ENCODE peak calls at places on chromosome 17, in ten cellular contexts. L, R, S, N, I, T, V, P, H and B are unnamed samples.

GRCh38 chr17:78001182-78001581 is 42.7 kb downstream of the TNRC6C start:
- DNase-seq in H (no peak), R (no peak), V (no peak), T (no peak), L (no peak), N (no peak), P (no peak), I (no peak), S (peak; percentile 9), B (no peak)

GRCh38 chr17:48915459-48916282 is 7.5 kb downstream of the UBE2Z start:
- DNase-seq in L (no peak), I (no peak), H (no peak), V (no peak), T (no peak), N (peak; percentile 62), P (peak; percentile 31), S (peak; percentile 84), R (peak; percentile 28), B (peak; percentile 86)

GRCh38 chr17:44914148-44914547 is 1.2 kb downstream of the GFAP start:
- DNase-seq in I (peak; percentile 62), T (no peak), P (no peak), L (no peak), S (no peak), R (no peak), H (no peak), N (no peak), V (peak; percentile 50), B (no peak)

GRCh38 chr17:9936075-9936474 is 31.0 kb upstream of the RCVRN start:
- DNase-seq in P (no peak), S (no peak), N (no peak), T (no peak), I (no peak), V (no peak), L (no peak), H (no peak), R (no peak), B (no peak)

GRCh38 chr17:77914440-77915254 is 43.9 kb upstream of the TNRC6C start:
- DNase-seq in I (peak; percentile 29), P (no peak), H (no peak), T (peak; percentile 7), V (peak; percentile 19), S (peak; percentile 8), R (no peak), L (no peak), N (peak; percentile 40), B (no peak)

GRCh38 chr17:63984651-63985386 is 12.1 kb upstream of the SCN4A start:
- DNase-seq in L (no peak), N (no peak), R (peak; percentile 55), I (no peak), V (no peak), P (peak; percentile 30), S (peak; percentile 91), T (peak; percentile 64), H (peak; percentile 29), B (no peak)

GRCh38 chr17:42670199-42670924 is 6.4 kb downstream of the PLEKHH3 start:
- DNase-seq in I (no peak), S (no peak), R (no peak), L (no peak), V (no peak), N (no peak), P (no peak), H (no peak), T (no peak), B (no peak)

GRCh38 chr17:43860077-43860725 is 13.2 kb downstream of the CD300LG start:
- DNase-seq in P (no peak), I (no peak), T (no peak), V (peak; percentile 52), S (no peak), R (no peak), H (no peak), L (no peak), N (no peak), B (no peak)

DNA sequence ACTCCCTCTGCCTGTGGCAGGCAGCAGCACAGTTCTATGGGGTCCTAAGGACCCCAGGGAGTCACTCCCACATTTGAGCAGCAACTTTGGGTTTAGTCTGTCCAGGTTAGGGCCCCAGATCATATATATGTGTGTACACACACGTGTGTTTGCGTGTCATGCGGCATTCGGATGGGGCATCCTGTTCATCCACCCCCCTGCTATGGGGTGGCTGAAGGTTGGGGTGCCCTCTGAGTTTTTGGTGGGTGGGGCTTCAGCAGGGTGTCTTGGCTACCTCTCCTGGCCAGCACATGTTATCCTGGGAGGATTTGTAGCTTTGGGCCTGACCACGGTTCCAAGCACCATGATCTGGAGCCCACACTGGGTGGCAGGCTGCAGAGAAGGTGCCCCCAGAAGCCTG is 100.7 kb downstream of the RAB11FIP4 start:
- DNase-seq in T (no peak), V (no peak), S (no peak), L (no peak), H (no peak), N (no peak), P (no peak), R (no peak), I (no peak), B (no peak)
- H3K4me1 ChIP-seq in T (peaks cover 52% of the 10 kb centered on the region), V (peaks cover 16% of the 10 kb centered on the region), S (peaks cover 4% of the 10 kb centered on the region), L (peaks cover 84% of the 10 kb centered on the region), H (peaks cover 86% of the 10 kb centered on the region), N (peaks cover 8% of the 10 kb centered on the region), P (peaks cover 97% of the 10 kb centered on the region), R (peaks cover 68% of the 10 kb centered on the region), I (peaks cover 79% of the 10 kb centered on the region), B (peaks cover 25% of the 10 kb centered on the region)

GRCh38 chr17:46108120-46108519 is 85.1 kb downstream of the KANSL1 start:
- DNase-seq in V (no peak), H (no peak), L (no peak), I (no peak), T (no peak), S (no peak), N (no peak), R (no peak), P (no peak), B (no peak)
- H3K4me1 ChIP-seq in V (peaks cover 63% of the 10 kb centered on the region), H (peaks cover 49% of the 10 kb centered on the region), L (peaks cover 50% of the 10 kb centered on the region), I (no peaks in the 10 kb centered on the region), T (no peaks in the 10 kb centered on the region), S (no peaks in the 10 kb centered on the region), N (peaks cover 49% of the 10 kb centered on the region), R (peaks cover 1% of the 10 kb centered on the region), P (peaks cover 75% of the 10 kb centered on the region), B (peaks cover 20% of the 10 kb centered on the region)

DNA sequence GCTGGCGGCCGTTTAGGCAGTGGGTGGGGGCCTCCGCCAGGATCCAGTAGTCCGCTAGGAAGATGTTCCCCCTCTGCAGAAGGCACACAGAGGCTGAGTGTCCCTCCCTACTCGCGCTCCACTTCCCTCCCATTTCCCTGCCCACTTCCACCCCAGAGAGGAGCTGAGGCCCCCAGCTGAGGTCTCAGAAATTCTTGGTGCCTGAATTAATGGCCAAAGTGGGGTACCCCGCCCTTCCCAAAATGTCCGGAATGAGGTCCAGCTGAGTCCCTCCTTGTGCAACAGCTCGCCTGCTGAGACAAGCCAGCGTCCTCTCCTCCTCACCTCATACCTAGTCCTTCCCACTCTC is 7.9 kb downstream of the ALOXE3 start:
- DNase-seq in N (no peak), P (no peak), S (no peak), H (no peak), T (no peak), V (no peak), L (no peak), I (no peak), R (no peak), B (no peak)
- H3K4me1 ChIP-seq in N (peaks cover 15% of the 10 kb centered on the region), P (peaks cover 12% of the 10 kb centered on the region), S (no peaks in the 10 kb centered on the region), H (peaks cover 9% of the 10 kb centered on the region), T (peaks cover 9% of the 10 kb centered on the region), V (peaks cover 7% of the 10 kb centered on the region), L (peaks cover 10% of the 10 kb centered on the region), I (peaks cover 12% of the 10 kb centered on the region), R (no peaks in the 10 kb centered on the region), B (peaks cover 11% of the 10 kb centered on the region)

DNA sequence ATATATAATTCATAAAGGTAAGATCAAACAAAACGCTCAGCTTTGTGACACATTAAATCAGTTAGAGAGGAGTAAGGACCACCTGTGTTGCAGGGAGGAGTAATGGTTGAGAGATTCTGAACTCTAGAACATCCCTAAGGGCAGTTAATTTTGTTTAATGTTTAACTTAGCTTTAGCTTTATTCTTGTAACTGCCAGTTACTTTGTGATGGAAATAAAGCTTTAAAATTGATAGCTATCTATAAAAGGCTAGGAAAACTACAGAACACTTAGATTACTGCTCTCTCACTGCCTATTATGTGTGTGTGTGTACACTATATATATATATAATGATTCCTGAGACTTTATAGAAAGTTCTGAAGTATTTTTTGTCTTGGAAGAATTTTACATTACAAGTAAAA is 37.8 kb downstream of the PTRH2 start:
- DNase-seq in S (no peak), T (no peak), L (no peak), R (no peak), N (no peak), P (no peak), I (no peak), V (no peak), H (no peak), B (no peak)
- H3K4me1 ChIP-seq in S (peaks cover 32% of the 10 kb centered on the region), T (peaks cover 25% of the 10 kb centered on the region), L (peaks cover 29% of the 10 kb centered on the region), R (no peaks in the 10 kb centered on the region), N (peaks cover 54% of the 10 kb centered on the region), P (peaks cover 43% of the 10 kb centered on the region), I (no peaks in the 10 kb centered on the region), V (no peaks in the 10 kb centered on the region), H (no peaks in the 10 kb centered on the region), B (peaks cover 54% of the 10 kb centered on the region)

GRCh38 chr17:925846-926245 is 53.7 kb downstream of the NXN start:
- DNase-seq in S (no peak), T (no peak), N (no peak), H (no peak), R (no peak), L (no peak), V (no peak), I (no peak), P (no peak), B (no peak)
- H3K4me1 ChIP-seq in S (peaks cover 24% of the 10 kb centered on the region), T (peaks cover 80% of the 10 kb centered on the region), N (peaks cover 50% of the 10 kb centered on the region), H (no peaks in the 10 kb centered on the region), R (peaks cover 52% of the 10 kb centered on the region), L (peaks cover 17% of the 10 kb centered on the region), V (peaks cover 41% of the 10 kb centered on the region), I (no peaks in the 10 kb centered on the region), P (peaks cover 63% of the 10 kb centered on the region), B (peaks cover 57% of the 10 kb centered on the region)

GRCh38 chr17:50946223-50946890 is 80.2 kb upstream of the TOB1 start:
- DNase-seq in S (no peak), R (no peak), P (peak; percentile 25), L (no peak), H (no peak), N (no peak), V (peak; percentile 55), T (no peak), I (no peak), B (peak; percentile 52)
- H3K4me1 ChIP-seq in S (peaks cover 24% of the 10 kb centered on the region), R (peaks cover 74% of the 10 kb centered on the region), P (peaks cover 85% of the 10 kb centered on the region), L (peaks cover 55% of the 10 kb centered on the region), H (peaks cover 41% of the 10 kb centered on the region), N (peaks cover 83% of the 10 kb centered on the region), V (peaks cover 56% of the 10 kb centered on the region), T (peaks cover 94% of the 10 kb centered on the region), I (peaks cover 24% of the 10 kb centered on the region), B (peaks cover 31% of the 10 kb centered on the region)

DNA sequence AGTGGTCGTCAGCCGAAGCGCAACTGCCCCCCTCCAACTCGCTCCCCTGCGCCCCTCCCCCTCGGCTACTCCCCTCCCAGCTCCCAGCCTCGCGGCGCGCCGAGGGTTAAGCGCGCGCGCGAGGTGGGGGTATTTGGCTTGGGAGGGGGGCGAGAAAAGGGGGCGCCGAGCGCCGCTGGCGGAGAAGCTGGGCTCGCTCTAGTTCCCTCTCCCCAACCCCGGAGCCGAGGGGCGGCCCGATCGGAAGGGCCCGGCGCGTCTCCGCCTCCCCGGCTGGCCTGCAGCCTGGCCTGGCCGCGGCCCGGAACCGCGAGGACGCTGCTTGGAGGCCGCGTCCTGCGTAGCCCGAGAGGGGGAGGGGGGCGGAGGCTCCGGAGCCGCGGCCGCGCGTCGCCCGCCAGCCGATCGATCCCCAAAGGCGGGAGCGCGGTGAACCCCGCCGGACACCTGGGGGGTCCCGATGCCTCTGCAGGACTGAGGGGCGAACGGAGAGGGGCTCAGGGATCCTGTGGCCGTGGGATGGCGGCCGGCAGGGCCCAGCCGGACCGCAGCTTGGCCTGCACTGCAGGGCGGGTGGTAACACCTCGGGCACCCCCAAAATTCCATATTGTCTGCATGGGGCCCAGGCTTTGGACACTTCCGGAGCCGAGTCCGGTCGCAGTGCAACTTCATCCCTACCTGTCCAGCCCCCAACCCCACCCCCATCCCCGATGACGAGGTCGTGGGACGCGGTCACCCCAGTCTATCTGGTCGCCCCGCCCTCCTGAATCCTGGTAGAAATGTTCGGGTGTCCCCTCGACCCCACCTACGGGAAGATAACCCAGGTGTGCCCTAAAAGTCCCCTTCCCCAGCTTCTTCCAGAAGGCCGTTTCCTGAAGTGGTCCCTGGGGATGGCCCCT is 4.9 kb upstream of the CBX4 start:
- DNase-seq in S (peak; percentile 72), T (no peak), R (peak; percentile 58), I (no peak), N (peak; percentile 73), V (peak; percentile 84), P (peak; percentile 70), L (peak; percentile 89), H (no peak), B (no peak)
- H3K4me1 ChIP-seq in S (peaks cover 4% of the 10 kb centered on the region), T (peaks cover 36% of the 10 kb centered on the region), R (no peaks in the 10 kb centered on the region), I (no peaks in the 10 kb centered on the region), N (peaks cover 41% of the 10 kb centered on the region), V (peaks cover 54% of the 10 kb centered on the region), P (peaks cover 62% of the 10 kb centered on the region), L (peaks cover 59% of the 10 kb centered on the region), H (peaks cover 49% of the 10 kb centered on the region), B (peaks cover 6% of the 10 kb centered on the region)